ENCODE peak calls at places on chromosomes 6 and 20, in nine cellular contexts. V is ovary, S is endothelial cell of umbilical vein, T is testis, N is HCT116, C is breast epithelium, G is body of pancreas, M is esophagus squamous epithelium, W is adrenal gland. Q is an unnamed sample. For H3K4me1, the result is how much of the 10 kb centered on the place peaks cover.

GRCh38 chr20:46931699-46932098 is 37.1 kb downstream of the EYA2 start:
- DNase-seq in V (no peak), S (no peak), T (peak), N (no peak), C (no peak), G (peak), M (no peak), W (no peak), Q (no peak)

GRCh38 chr6:49979584-49979983 is 10.2 kb upstream of the DEFB113 start:
- DNase-seq in V (no peak), S (no peak), T (no peak), N (no peak), C (no peak), G (no peak), M (no peak), W (no peak), Q (no peak)

GRCh38 chr20:11124849-11125505 is 451.2 kb upstream of the JAG1 start:
- DNase-seq in V (no peak), S (peak), T (no peak), N (no peak), C (no peak), G (no peak), M (no peak), W (no peak), Q (no peak)

GRCh38 chr6:156984178-156984738 is 207.1 kb downstream of the ARID1B start:
- DNase-seq in V (no peak), S (no peak), T (no peak), N (no peak), C (no peak), G (no peak), M (no peak), W (no peak), Q (no peak)

GRCh38 chr20:46984391-46984790 is 89.7 kb downstream of the EYA2 start:
- DNase-seq in V (no peak), S (no peak), T (no peak), N (no peak), C (no peak), G (no peak), M (no peak), W (no peak), Q (no peak)

GRCh38 chr6:137666202-137666774 is 172.1 kb upstream of the OLIG3 start:
- DNase-seq in V (no peak), S (no peak), T (no peak), N (no peak), C (no peak), G (no peak), M (no peak), W (no peak), Q (no peak)

GRCh38 chr6:31336872-31337496 is 20.0 kb downstream of the HLA-B start:
- DNase-seq in V (no peak), S (peak), T (no peak), N (peak), C (no peak), G (no peak), M (no peak), W (no peak), Q (no peak)

GRCh38 chr6:52050051-52050405 is 37.4 kb downstream of the PKHD1 start:
- DNase-seq in V (no peak), S (no peak), T (no peak), N (no peak), C (no peak), G (no peak), M (no peak), W (no peak), Q (no peak)

GRCh38 chr6:121335111-121336008 is 1.1 kb upstream of the TBC1D32 start:
- DNase-seq in V (no peak), S (no peak), T (no peak), N (no peak), C (no peak), G (no peak), M (no peak), W (no peak), Q (no peak)

GRCh38 chr20:52231230-52231746 is 39.7 kb upstream of the ZFP64 start:
- DNase-seq in V (no peak), S (no peak), T (no peak), N (no peak), C (no peak), G (no peak), M (no peak), W (no peak), Q (no peak)

GRCh38 chr6:73743556-73743955 is 47.6 kb downstream of the CD109 start:
- DNase-seq in V (no peak), S (no peak), T (no peak), N (no peak), C (no peak), G (no peak), M (no peak), W (no peak), Q (no peak)

GRCh38 chr6:98844244-98845161 is 10.1 kb downstream of the POU3F2 start:
- DNase-seq in V (no peak), S (no peak), T (no peak), N (no peak), C (no peak), G (no peak), M (no peak), W (no peak), Q (no peak)

GRCh38 chr6:111686249-111686997 is 80.7 kb upstream of the TRAF3IP2 start:
- DNase-seq in V (no peak), S (peak), T (no peak), N (no peak), C (no peak), G (no peak), M (no peak), W (peak), Q (peak)

GRCh38 chr20:1517010-1517409 is 25.8 kb upstream of the SIRPB2 start:
- DNase-seq in V (no peak), S (no peak), T (no peak), N (no peak), C (no peak), G (no peak), M (no peak), W (no peak), Q (no peak)

GRCh38 chr6:109183109-109183508 is 87.8 kb downstream of the CEP57L1 start:
- DNase-seq in V (no peak), S (no peak), T (no peak), N (no peak), C (no peak), G (no peak), M (no peak), W (no peak), Q (no peak)

GRCh38 chr6:37882724-37883413 is 63.3 kb downstream of the ZFAND3 start:
- DNase-seq in V (no peak), S (no peak), T (no peak), N (no peak), C (no peak), G (no peak), M (no peak), W (no peak), Q (no peak)

GRCh38 chr6:28225056-28225834 is at the start of gene ZSCAN9:
- DNase-seq in V (peak), S (peak), T (peak), N (peak), C (peak), G (peak), M (no peak), W (peak), Q (peak)

GRCh38 chr6:4028051-4028450 is 50.9 kb downstream of the FAM217A start:
- DNase-seq in V (no peak), S (no peak), T (no peak), N (no peak), C (no peak), G (no peak), M (no peak), W (no peak), Q (no peak)

GRCh38 chr20:41587956-41588355 is 30.2 kb downstream of the CHD6 start:
- DNase-seq in V (no peak), S (no peak), T (no peak), N (no peak), C (no peak), G (no peak), M (no peak), W (no peak), Q (no peak)

GRCh38 chr6:107716688-107717089 is 107.4 kb downstream of the SCML4 start:
- DNase-seq in V (no peak), S (no peak), T (peak), N (peak), C (no peak), G (peak), M (no peak), W (no peak), Q (no peak)

GRCh38 chr6:29887330-29887818 is 55.0 kb upstream of the HLA-A start:
- DNase-seq in V (peak), S (no peak), T (peak), N (peak), C (no peak), G (peak), M (no peak), W (peak), Q (peak)

GRCh38 chr6:161265975-161266374 is 7.9 kb downstream of the AGPAT4 start:
- DNase-seq in V (no peak), S (no peak), T (no peak), N (no peak), C (no peak), G (no peak), M (no peak), W (no peak), Q (no peak)

GRCh38 chr20:39861381-39861780 is 827.7 kb downstream of the MAFB start:
- DNase-seq in V (no peak), S (no peak), T (no peak), N (no peak), C (no peak), G (peak), M (no peak), W (peak), Q (no peak)

GRCh38 chr6:18323935-18324707 is 59.8 kb upstream of the DEK start:
- DNase-seq in V (no peak), S (peak), T (peak), N (peak), C (no peak), G (peak), M (no peak), W (peak), Q (no peak)

GRCh38 chr6:105592329-105592728 is 189.4 kb upstream of the PREP start:
- DNase-seq in V (no peak), S (no peak), T (no peak), N (peak), C (no peak), G (no peak), M (no peak), W (peak), Q (no peak)

GRCh38 chr6:131652472-131652871 is 15.4 kb downstream of the ENPP3 start:
- DNase-seq in V (no peak), S (peak), T (no peak), N (no peak), C (no peak), G (no peak), M (no peak), W (peak), Q (no peak)

GRCh38 chr20:219290-220115 is 7.6 kb upstream of the DEFB129 start:
- DNase-seq in V (no peak), S (peak), T (no peak), N (peak), C (no peak), G (peak), M (no peak), W (no peak), Q (no peak)

GRCh38 chr6:56699066-56699654 is 56.5 kb upstream of the DST start:
- DNase-seq in V (no peak), S (peak), T (no peak), N (no peak), C (no peak), G (no peak), M (no peak), W (no peak), Q (no peak)

GRCh38 chr20:42686057-42686456 is 503.6 kb downstream of the PTPRT start:
- DNase-seq in V (no peak), S (no peak), T (no peak), N (no peak), C (no peak), G (peak), M (no peak), W (no peak), Q (no peak)

GRCh38 chr6:31037692-31038091 is 27.4 kb downstream of the MUC22 start:
- DNase-seq in V (no peak), S (no peak), T (no peak), N (no peak), C (no peak), G (no peak), M (no peak), W (no peak), Q (no peak)

GRCh38 chr6:101537917-101538316 is 144.4 kb downstream of the GRIK2 start:
- DNase-seq in V (no peak), S (no peak), T (no peak), N (no peak), C (no peak), G (no peak), M (no peak), W (no peak), Q (no peak)

GRCh38 chr6:170462366-170463020 is 90.6 kb downstream of the PSMB1 start:
- DNase-seq in V (no peak), S (no peak), T (no peak), N (no peak), C (no peak), G (no peak), M (no peak), W (no peak), Q (no peak)

GRCh38 chr6:56250266-56250665 is 2.9 kb upstream of the COL21A1 start:
- DNase-seq in V (no peak), S (no peak), T (no peak), N (no peak), C (no peak), G (peak), M (no peak), W (no peak), Q (no peak)

GRCh38 chr6:134177753-134178229 is 125.4 kb upstream of the SLC2A12 start:
- DNase-seq in V (no peak), S (no peak), T (no peak), N (no peak), C (no peak), G (peak), M (no peak), W (peak), Q (no peak)

GRCh38 chr20:17626217-17627007 is 55.6 kb downstream of the RRBP1 start:
- DNase-seq in V (peak), S (no peak), T (no peak), N (no peak), C (peak), G (peak), M (no peak), W (no peak), Q (peak)

GRCh38 chr6:67766061-67766460 is 869.0 kb upstream of the ADGRB3 start:
- DNase-seq in V (no peak), S (peak), T (no peak), N (no peak), C (no peak), G (no peak), M (no peak), W (no peak), Q (no peak)

GRCh38 chr6:121592955-121593665 is 157.7 kb downstream of the GJA1 start:
- DNase-seq in V (no peak), S (no peak), T (peak), N (no peak), C (no peak), G (peak), M (no peak), W (no peak), Q (no peak)

GRCh38 chr6:127464881-127465459 is 5.8 kb upstream of the KIAA0408 start:
- DNase-seq in V (peak), S (peak), T (peak), N (peak), C (peak), G (peak), M (no peak), W (peak), Q (peak)

GRCh38 chr6:88982720-88983119 is 19.3 kb upstream of the RNGTT start:
- DNase-seq in V (peak), S (peak), T (peak), N (peak), C (no peak), G (peak), M (no peak), W (peak), Q (no peak)

GRCh38 chr6:34300332-34300751 is 51.5 kb upstream of the SMIM29 start:
- DNase-seq in V (no peak), S (no peak), T (no peak), N (no peak), C (no peak), G (peak), M (no peak), W (no peak), Q (no peak)
- H3K4me1 ChIP-seq in V (under half), S (under half), T (under half), N (under half), C (under half), G (under half), M (under half), W (half or more), Q (under half)

GRCh38 chr6:26054659-26054936 is 32.6 kb upstream of the HFE start:
- DNase-seq in V (no peak), S (no peak), T (no peak), N (no peak), C (no peak), G (no peak), M (no peak), W (no peak), Q (no peak)

GRCh38 chr6:26053929-26054658 is 33.1 kb upstream of the HFE start:
- DNase-seq in V (no peak), S (no peak), T (no peak), N (no peak), C (no peak), G (no peak), M (no peak), W (no peak), Q (no peak)

GRCh38 chr6:26056583-26057350 is 30.5 kb upstream of the HFE start:
- DNase-seq in V (peak), S (peak), T (peak), N (no peak), C (no peak), G (peak), M (no peak), W (peak), Q (no peak)

GRCh38 chr6:26055670-26056582 is 31.3 kb upstream of the HFE start:
- DNase-seq in V (peak), S (peak), T (peak), N (peak), C (peak), G (peak), M (peak), W (peak), Q (peak)

GRCh38 chr6:26054937-26055669 is 32.1 kb upstream of the HFE start:
- DNase-seq in V (peak), S (peak), T (peak), N (peak), C (peak), G (peak), M (peak), W (peak), Q (peak)
- TF ChIP-seq CTCF in V (no peak), S (no peak), T (peak), N (no peak), C (peak), G (peak), M (peak), W (peak), Q (peak)

GRCh38 chr6:43076093-43076927 is at the start of gene PTK7:
- DNase-seq in V (peak), S (peak), T (peak), N (no peak), C (peak), G (peak), M (no peak), W (peak), Q (no peak)
- TF ChIP-seq POLR2A in V (no peak), S (no peak), T (no peak), N (no peak), C (no peak), G (no peak), M (peak), W (no peak), Q (no peak)

DNA sequence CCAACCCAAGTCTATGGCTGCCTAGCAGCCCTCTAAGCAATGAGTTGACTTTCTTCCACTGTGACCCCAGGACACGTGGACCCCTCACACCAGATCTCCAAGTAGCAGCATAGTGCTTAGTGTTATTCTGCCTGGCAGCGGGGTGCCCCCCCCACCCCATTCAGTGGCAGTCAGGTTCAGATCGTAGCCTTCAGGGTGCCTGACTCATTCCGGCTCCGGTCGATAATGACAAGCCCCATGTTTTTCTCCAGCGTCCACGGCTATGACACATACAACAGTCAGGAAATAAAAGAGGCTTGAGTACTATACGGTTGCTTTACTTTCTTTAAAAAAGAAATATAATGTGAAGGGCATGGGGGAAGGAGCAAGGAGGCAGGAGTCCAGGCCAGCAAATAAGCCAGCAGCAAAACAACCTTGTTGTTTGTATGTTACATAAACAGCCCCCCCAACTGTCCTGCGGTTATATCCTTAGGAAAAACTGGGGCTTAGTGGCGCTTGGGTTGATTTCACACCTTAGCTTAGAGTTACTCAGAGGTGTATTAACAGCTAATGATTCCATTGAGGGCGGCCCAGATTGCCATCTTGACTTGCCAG is 23.1 kb downstream of the GNAS start:
- DNase-seq in V (no peak), S (peak), T (no peak), N (no peak), C (no peak), G (no peak), M (no peak), W (peak), Q (no peak)
- H3K4me1 ChIP-seq in V (under half), S (under half), T (under half), N (under half), C (under half), G (under half), M (under half), W (under half), Q (under half)

GRCh38 chr6:110520188-110520956 is 44.0 kb upstream of the SLC22A16 start:
- DNase-seq in V (no peak), S (no peak), T (no peak), N (no peak), C (no peak), G (no peak), M (no peak), W (no peak), Q (no peak)

GRCh38 chr6:110517034-110517433 is 40.6 kb upstream of the SLC22A16 start:
- DNase-seq in V (no peak), S (no peak), T (no peak), N (no peak), C (no peak), G (no peak), M (no peak), W (no peak), Q (no peak)

GRCh38 chr6:110520992-110521543 is 44.7 kb upstream of the SLC22A16 start:
- DNase-seq in V (no peak), S (no peak), T (no peak), N (no peak), C (no peak), G (no peak), M (no peak), W (no peak), Q (no peak)

GRCh38 chr6:110517601-110518280 is 41.3 kb upstream of the SLC22A16 start:
- DNase-seq in V (no peak), S (no peak), T (no peak), N (no peak), C (no peak), G (no peak), M (no peak), W (no peak), Q (no peak)

DNA sequence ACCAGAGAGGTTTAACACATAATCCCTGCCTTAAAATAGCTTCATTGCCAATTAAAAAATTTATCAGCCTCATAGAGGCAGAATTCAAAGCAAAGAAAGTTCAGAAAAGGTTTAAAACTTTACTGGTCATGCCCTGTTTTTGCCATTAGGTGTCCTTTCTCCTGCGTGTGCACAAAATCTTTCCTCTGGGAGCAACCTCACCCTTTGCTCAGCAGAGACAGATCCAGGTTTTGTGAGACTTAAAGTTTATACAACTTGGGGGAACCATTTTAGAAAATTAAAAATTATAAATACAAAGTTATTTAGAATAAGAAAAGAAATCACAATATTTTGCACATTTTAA is 41.8 kb upstream of the SLC22A16 start:
- DNase-seq in V (no peak), S (no peak), T (no peak), N (no peak), C (no peak), G (no peak), M (no peak), W (no peak), Q (no peak)
- TF ChIP-seq CTCF in V (no peak), S (peak), T (no peak), N (peak), C (peak), G (peak), M (peak), W (peak), Q (peak)